ENCODE peak calls at places on chromosomes 5 and 9, in nine cellular contexts. G is osteocyte, Q is heart right ventricle, J is COR-L47, I is K562, H is NCI-H1105, O is DMS153, T is fibroblast of pulmonary artery, M is NCI-H2227 treated with DMSO at 0.1 percent for 48 hours. C is an unnamed sample.

GRCh38 chr5:136424835-136425694 is 59.7 kb upstream of the TRPC7 start:
- DNase-seq in G (no peak), Q (peak; percentile 59), J (peak; percentile 59), I (peak; percentile 79), H (peak; percentile 56), O (peak; percentile 10), T (peak; percentile 61), M (no peak), C (peak; percentile 70)

GRCh38 chr5:1770443-1770802 is 29.2 kb downstream of the MRPL36 start:
- DNase-seq in G (no peak), Q (no peak), J (no peak), I (no peak), H (no peak), O (no peak), T (no peak), M (no peak), C (no peak)

GRCh38 chr5:59367791-59368394 is 525.6 kb downstream of the PDE4D start:
- DNase-seq in G (no peak), Q (peak; percentile 70), J (peak; percentile 58), I (no peak), H (peak; percentile 29), O (no peak), T (peak; percentile 86), M (peak; percentile 9), C (peak; percentile 60)

GRCh38 chr5:150139334-150139733 is 16.3 kb downstream of the PDGFRB start:
- DNase-seq in G (no peak), Q (no peak), J (no peak), I (no peak), H (no peak), O (no peak), T (peak; percentile 49), M (no peak), C (no peak)

GRCh38 chr5:135072357-135073247 is 38.6 kb upstream of the PITX1 start:
- DNase-seq in G (no peak), Q (no peak), J (peak; percentile 78), I (no peak), H (no peak), O (peak; percentile 14), T (no peak), M (no peak), C (peak; percentile 17)

GRCh38 chr9:114613087-114613486 is 2.0 kb downstream of the TMEM268 start:
- DNase-seq in G (no peak), Q (no peak), J (no peak), I (no peak), H (no peak), O (no peak), T (no peak), M (no peak), C (no peak)

GRCh38 chr9:131290039-131290766 is 680 bp downstream of the PLPP7 start:
- DNase-seq in G (no peak), Q (no peak), J (no peak), I (no peak), H (no peak), O (no peak), T (no peak), M (no peak), C (no peak)

GRCh38 chr5:131974956-131975726 is 29.7 kb upstream of the MEIKIN start:
- DNase-seq in G (peak; percentile 81), Q (no peak), J (no peak), I (no peak), H (no peak), O (no peak), T (no peak), M (no peak), C (no peak)

GRCh38 chr5:8958602-8959001 is 587.3 kb downstream of the SEMA5A start:
- DNase-seq in G (no peak), Q (no peak), J (no peak), I (no peak), H (no peak), O (no peak), T (no peak), M (no peak), C (no peak)

GRCh38 chr5:36438765-36439501 is 137.2 kb upstream of the RANBP3L start:
- DNase-seq in G (no peak), Q (no peak), J (no peak), I (no peak), H (no peak), O (no peak), T (no peak), M (no peak), C (no peak)

GRCh38 chr5:150138551-150139265 is 16.9 kb downstream of the PDGFRB start:
- DNase-seq in G (peak; percentile 95), Q (peak; percentile 63), J (no peak), I (no peak), H (no peak), O (no peak), T (peak; percentile 86), M (peak; percentile 5), C (no peak)

GRCh38 chr5:1511651-1512540 is 11.9 kb downstream of the LPCAT1 start:
- DNase-seq in G (peak; percentile 82), Q (no peak), J (no peak), I (no peak), H (no peak), O (no peak), T (peak; percentile 35), M (no peak), C (peak; percentile 56)

GRCh38 chr9:35935755-35936509 is 22.0 kb downstream of the OR2S2 start:
- DNase-seq in G (no peak), Q (no peak), J (no peak), I (no peak), H (no peak), O (no peak), T (peak; percentile 72), M (no peak), C (no peak)

GRCh38 chr5:146313027-146313426 is 25.6 kb upstream of the POU4F3 start:
- DNase-seq in G (no peak), Q (no peak), J (no peak), I (no peak), H (no peak), O (no peak), T (no peak), M (no peak), C (no peak)

GRCh38 chr5:133155326-133155969 is 103.6 kb downstream of the HSPA4 start:
- DNase-seq in G (no peak), Q (no peak), J (no peak), I (no peak), H (no peak), O (no peak), T (no peak), M (no peak), C (no peak)

GRCh38 chr9:81855538-81855937 is 72.7 kb upstream of the SPATA31D4 start:
- DNase-seq in G (no peak), Q (no peak), J (no peak), I (no peak), H (no peak), O (no peak), T (peak; percentile 51), M (no peak), C (no peak)

GRCh38 chr9:7756088-7756487 is 43.5 kb downstream of the DMAC1 start:
- DNase-seq in G (no peak), Q (no peak), J (no peak), I (no peak), H (no peak), O (no peak), T (no peak), M (no peak), C (no peak)

GRCh38 chr5:142984016-142984415 is 213.8 kb downstream of the ARHGAP26 start:
- DNase-seq in G (no peak), Q (no peak), J (no peak), I (no peak), H (no peak), O (no peak), T (no peak), M (no peak), C (no peak)

GRCh38 chr9:114028646-114029045 is 49.5 kb downstream of the AMBP start:
- DNase-seq in G (peak; percentile 83), Q (no peak), J (no peak), I (no peak), H (no peak), O (no peak), T (no peak), M (no peak), C (no peak)

GRCh38 chr9:83509372-83509771 is 28.8 kb downstream of the FRMD3 start:
- DNase-seq in G (no peak), Q (peak; percentile 31), J (no peak), I (no peak), H (no peak), O (no peak), T (peak; percentile 72), M (no peak), C (no peak)

GRCh38 chr9:72539824-72540347 is 18.5 kb downstream of the TMC1 start:
- DNase-seq in G (no peak), Q (no peak), J (no peak), I (peak; percentile 17), H (no peak), O (no peak), T (no peak), M (no peak), C (no peak)

GRCh38 chr9:73073337-73074175 is 78.1 kb upstream of the ANXA1 start:
- DNase-seq in G (no peak), Q (no peak), J (no peak), I (no peak), H (no peak), O (no peak), T (no peak), M (no peak), C (no peak)

GRCh38 chr5:84249918-84250635 is 134.6 kb downstream of the EDIL3 start:
- DNase-seq in G (no peak), Q (no peak), J (no peak), I (no peak), H (no peak), O (no peak), T (peak; percentile 70), M (no peak), C (no peak)

GRCh38 chr9:109253637-109254284 is 67.1 kb downstream of the EPB41L4B start:
- DNase-seq in G (no peak), Q (no peak), J (no peak), I (no peak), H (no peak), O (no peak), T (peak; percentile 48), M (no peak), C (no peak)

GRCh38 chr5:35194636-35195471 is 35.4 kb downstream of the PRLR start:
- DNase-seq in G (no peak), Q (no peak), J (no peak), I (no peak), H (no peak), O (no peak), T (no peak), M (no peak), C (no peak)

GRCh38 chr9:106621299-106621920 is 241.6 kb upstream of the ZNF462 start:
- DNase-seq in G (no peak), Q (no peak), J (peak; percentile 51), I (no peak), H (no peak), O (no peak), T (no peak), M (no peak), C (peak; percentile 45)

GRCh38 chr5:30918171-30918570 is 275.3 kb upstream of the CDH6 start:
- DNase-seq in G (no peak), Q (no peak), J (no peak), I (no peak), H (no peak), O (no peak), T (no peak), M (no peak), C (no peak)

GRCh38 chr9:86080112-86080579 is 19.2 kb downstream of the GOLM1 start:
- DNase-seq in G (no peak), Q (no peak), J (no peak), I (no peak), H (no peak), O (no peak), T (no peak), M (no peak), C (no peak)

GRCh38 chr5:1227669-1228068 is 2.5 kb downstream of the SLC6A18 start:
- DNase-seq in G (no peak), Q (no peak), J (no peak), I (no peak), H (no peak), O (peak; percentile 95), T (no peak), M (no peak), C (no peak)

GRCh38 chr5:146007270-146007669 is 70.9 kb downstream of the SH3RF2 start:
- DNase-seq in G (no peak), Q (no peak), J (no peak), I (no peak), H (no peak), O (no peak), T (no peak), M (no peak), C (no peak)

GRCh38 chr9:116951588-116952433 is 264.7 kb downstream of the TRIM32 start:
- DNase-seq in G (no peak), Q (no peak), J (no peak), I (no peak), H (no peak), O (no peak), T (peak; percentile 10), M (no peak), C (no peak)